ENCODE peak calls at places on chromosomes 3 and 15, in eight cellular contexts. L is endothelial cell of umbilical vein, I is NT2/D1, T is fibroblast of lung, Z is adipocyte, K is GM23248, F is IMR-90, H is colonic mucosa. U is an unnamed sample. For H3K4me1, the result is how much of the 10 kb centered on the place peaks cover.

GRCh38 chr3:114848087-114848486 is 299.0 kb downstream of the ZBTB20 start:
- DNase-seq in L (peak), I (no peak), T (no peak), Z (no peak), K (no peak), F (no peak), H (no peak), U (no peak)

GRCh38 chr15:59339252-59339672 is 33.4 kb downstream of the MYO1E start:
- DNase-seq in L (no peak), I (no peak), T (peak), Z (peak), K (peak), F (no peak), H (no peak), U (no peak)

GRCh38 chr3:13888576-13888975 is 8.7 kb upstream of the WNT7A start:
- DNase-seq in L (no peak), I (no peak), T (no peak), Z (no peak), K (no peak), F (no peak), H (no peak), U (no peak)

GRCh38 chr3:87361271-87361670 is 84.9 kb upstream of the POU1F1 start:
- DNase-seq in L (no peak), I (no peak), T (no peak), Z (no peak), K (no peak), F (no peak), H (no peak), U (no peak)

GRCh38 chr3:25785826-25786225 is 2.6 kb upstream of the NGLY1 start:
- DNase-seq in L (no peak), I (no peak), T (no peak), Z (no peak), K (peak), F (no peak), H (no peak), U (no peak)

GRCh38 chr3:16171825-16172224 is 2.7 kb upstream of the GALNT15 start:
- DNase-seq in L (no peak), I (no peak), T (no peak), Z (no peak), K (no peak), F (no peak), H (no peak), U (no peak)

GRCh38 chr15:66126057-66126855 is 127.3 kb downstream of the MEGF11 start:
- DNase-seq in L (no peak), I (no peak), T (no peak), Z (no peak), K (no peak), F (no peak), H (no peak), U (no peak)

GRCh38 chr3:38115645-38116427 is 21.1 kb downstream of the ACAA1 start:
- DNase-seq in L (no peak), I (no peak), T (no peak), Z (no peak), K (no peak), F (no peak), H (no peak), U (no peak)

GRCh38 chr3:50610181-50610971 is 1.2 kb downstream of the CISH start:
- DNase-seq in L (no peak), I (no peak), T (no peak), Z (no peak), K (no peak), F (no peak), H (peak), U (no peak)

GRCh38 chr3:50611464-50612233 is at the start of gene CISH:
- DNase-seq in L (peak), I (peak), T (peak), Z (peak), K (peak), F (peak), H (peak), U (peak)

GRCh38 chr3:50609743-50610085 is 1.9 kb downstream of the CISH start:
- DNase-seq in L (no peak), I (no peak), T (no peak), Z (no peak), K (no peak), F (no peak), H (no peak), U (no peak)

GRCh38 chr3:50612234-50612972 is 829 bp upstream of the CISH start:
- DNase-seq in L (no peak), I (no peak), T (no peak), Z (no peak), K (no peak), F (no peak), H (no peak), U (no peak)

DNA sequence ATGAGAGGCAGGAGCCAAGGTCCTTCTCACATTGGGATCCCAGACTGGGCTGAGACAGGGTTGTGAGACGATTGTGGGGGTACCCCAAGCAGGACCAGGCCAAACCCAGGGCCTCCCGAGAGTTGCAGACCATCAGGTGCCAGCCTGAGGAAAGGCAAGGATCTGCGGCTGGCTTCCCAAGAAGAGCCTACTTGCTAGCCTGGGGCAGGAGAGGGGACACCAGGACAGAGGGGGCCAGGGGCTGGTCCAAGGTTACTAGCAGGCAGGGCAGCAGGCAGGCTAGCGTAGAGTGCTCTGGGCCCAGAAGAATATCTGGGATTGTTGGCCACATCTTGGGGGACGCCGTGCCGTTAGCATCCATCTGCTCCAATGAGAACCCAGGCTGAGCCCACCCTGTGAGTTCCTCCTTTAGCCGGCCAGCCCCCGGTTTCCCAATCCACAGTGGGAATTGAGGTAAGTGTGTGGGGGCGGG is 546 bp downstream of the CISH start:
- DNase-seq in L (peak), I (no peak), T (no peak), Z (no peak), K (no peak), F (no peak), H (no peak), U (no peak)
- H3K9ac ChIP-seq in L (peak), I (peak), T (peak), Z (peak), K (peak), F (peak), H (peak), U (peak)

DNA sequence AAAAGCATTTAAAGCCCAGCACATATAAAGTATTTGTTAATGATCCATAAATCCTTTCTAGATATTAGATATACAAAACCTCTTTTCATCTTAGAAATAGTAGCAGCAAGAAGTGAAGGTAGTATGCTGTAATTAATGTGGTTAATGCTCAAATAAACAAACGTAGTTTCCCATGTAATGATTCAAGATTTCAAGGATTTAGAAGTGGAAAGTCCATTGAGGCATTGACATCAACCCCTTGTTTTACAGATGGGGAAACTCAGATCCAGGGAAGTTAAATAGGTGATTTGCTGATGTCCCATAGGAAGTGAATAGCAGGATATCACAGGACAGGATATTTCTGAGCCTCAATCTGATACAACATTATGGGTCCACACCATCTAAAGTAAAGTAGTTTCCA is 47.2 kb downstream of the TSC22D2 start:
- DNase-seq in L (no peak), I (no peak), T (peak), Z (no peak), K (no peak), F (peak), H (no peak), U (no peak)
- H3K4me1 ChIP-seq in L (under half), I (under half), T (under half), Z (under half), K (under half), F (under half), H (under half), U (under half)

DNA sequence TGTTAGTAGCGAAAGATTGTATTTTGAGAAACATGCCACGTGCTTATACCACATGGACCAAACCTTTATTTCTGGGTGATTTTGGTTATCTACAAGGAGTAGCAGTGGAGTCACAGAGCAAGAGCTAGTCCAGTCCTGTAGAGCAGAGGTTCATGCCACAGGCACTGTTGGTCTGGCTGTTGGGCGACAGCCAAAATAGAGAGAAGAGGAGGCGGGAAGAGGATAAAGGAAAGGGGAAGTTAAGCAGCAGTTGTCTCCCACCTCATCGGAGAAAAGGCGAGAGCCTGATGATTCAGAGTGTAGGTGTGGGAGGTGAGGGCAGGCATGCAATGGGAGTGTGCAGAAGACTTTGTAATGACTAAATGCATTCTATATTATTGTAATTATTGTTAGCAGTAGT is 237.5 kb upstream of the ROPN1 start:
- DNase-seq in L (no peak), I (no peak), T (peak), Z (no peak), K (peak), F (no peak), H (no peak), U (no peak)
- H3K9ac ChIP-seq in L (no peak), I (no peak), T (no peak), Z (no peak), K (no peak), F (no peak), H (no peak), U (no peak)

DNA sequence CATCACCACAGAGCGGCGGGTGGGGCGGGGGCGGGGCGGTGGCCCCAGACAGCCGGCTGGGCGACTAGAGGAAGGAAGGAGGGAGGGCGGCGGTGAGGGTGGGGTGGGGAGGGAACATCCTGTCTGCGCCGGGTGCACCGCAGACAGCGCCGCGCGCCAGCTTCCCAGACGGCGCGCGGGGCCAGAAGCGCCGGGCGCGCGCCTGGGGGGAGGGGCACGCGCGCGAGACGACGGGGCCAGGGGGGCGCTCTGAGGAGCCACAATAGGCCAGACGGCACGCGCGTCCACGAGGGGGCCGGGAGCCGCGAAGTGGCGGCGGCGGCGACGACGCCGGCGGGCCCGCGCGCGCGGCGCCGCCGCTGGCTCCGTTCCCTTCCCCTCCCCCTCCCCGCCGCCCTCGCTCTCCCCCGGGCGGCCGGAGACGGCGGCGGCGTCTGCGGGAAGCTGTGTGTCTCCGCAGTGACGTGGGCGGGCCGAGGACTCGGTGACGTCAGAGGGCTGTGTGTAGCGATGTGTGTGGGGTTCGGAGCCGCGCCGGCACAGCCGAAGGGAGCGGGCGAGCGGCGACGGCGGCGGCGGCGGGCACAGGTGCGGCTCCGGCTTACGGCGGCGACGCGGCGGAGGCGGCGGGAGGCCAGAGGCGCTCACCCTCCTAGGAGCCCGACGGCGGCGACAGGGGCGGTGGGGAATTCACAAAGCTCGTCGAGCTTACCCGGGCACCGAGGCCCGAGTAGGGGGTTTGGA is at the start of gene SKIL:
- DNase-seq in L (peak), I (peak), T (peak), Z (peak), K (peak), F (peak), H (peak), U (peak)
- H3K4me1 ChIP-seq in L (under half), I (under half), T (under half), Z (under half), K (under half), F (under half), H (under half), U (under half)

GRCh38 chr3:128881576-128881975 is 2.2 kb downstream of the ACAD9 start:
- DNase-seq in L (no peak), I (no peak), T (no peak), Z (no peak), K (no peak), F (no peak), H (no peak), U (no peak)
- H3K9ac ChIP-seq in L (no peak), I (no peak), T (no peak), Z (no peak), K (no peak), F (no peak), H (no peak), U (peak)